ENCODE peak calls at places on chromosome 20, in six cellular contexts. E is fibroblast of the aortic adventitia, M is GM23338, F is stomach, O is progenitor cell of endocrine pancreas, V is psoas muscle. T is an unnamed sample.

GRCh38 chr20:49037962-49038387 is 8.1 kb upstream of the CSE1L start:
- DNase-seq in E (peak; percentile 17), M (no peak), F (no peak), O (no peak), V (no peak), T (no peak)

GRCh38 chr20:52346797-52347196 is 155.2 kb upstream of the ZFP64 start:
- DNase-seq in E (no peak), M (no peak), F (no peak), O (no peak), V (no peak), T (no peak)

GRCh38 chr20:44295995-44296394 is 15.0 kb downstream of the FITM2 start:
- DNase-seq in E (no peak), M (no peak), F (no peak), O (no peak), V (no peak), T (no peak)

GRCh38 chr20:9112541-9113515 is 43.9 kb downstream of the PLCB4 start:
- DNase-seq in E (peak; percentile 70), M (no peak), F (no peak), O (no peak), V (no peak), T (no peak)

GRCh38 chr20:61330441-61330840 is 78.4 kb downstream of the CDH4 start:
- DNase-seq in E (no peak), M (no peak), F (no peak), O (no peak), V (no peak), T (no peak)

GRCh38 chr20:34720266-34720665 is 16.1 kb downstream of the TP53INP2 start:
- DNase-seq in E (no peak), M (no peak), F (no peak), O (no peak), V (no peak), T (no peak)

GRCh38 chr20:6731951-6732580 is 35.4 kb upstream of the BMP2 start:
- DNase-seq in E (no peak), M (no peak), F (no peak), O (no peak), V (peak; percentile 52), T (no peak)

GRCh38 chr20:48615871-48616270 is 211.9 kb downstream of the PREX1 start:
- DNase-seq in E (no peak), M (no peak), F (no peak), O (no peak), V (no peak), T (no peak)

GRCh38 chr20:56663660-56664059 is 34.6 kb downstream of the TFAP2C start:
- DNase-seq in E (no peak), M (no peak), F (no peak), O (no peak), V (no peak), T (no peak)

GRCh38 chr20:57480444-57481152 is 44.3 kb downstream of the CTCFL start:
- DNase-seq in E (no peak), M (no peak), F (no peak), O (no peak), V (no peak), T (no peak)

GRCh38 chr20:35146299-35146921 is 726 bp downstream of the EDEM2 start:
- DNase-seq in E (no peak), M (peak; percentile 75), F (no peak), O (peak; percentile 49), V (no peak), T (no peak)

GRCh38 chr20:23540624-23541023 is 27.7 kb downstream of the CST9L start:
- DNase-seq in E (no peak), M (no peak), F (no peak), O (no peak), V (no peak), T (no peak)

GRCh38 chr20:9348316-9348715 is 166.1 kb upstream of the LAMP5 start:
- DNase-seq in E (no peak), M (no peak), F (no peak), O (no peak), V (no peak), T (no peak)

GRCh38 chr20:18032977-18033892 is 24.5 kb downstream of the OVOL2 start:
- DNase-seq in E (no peak), M (peak; percentile 72), F (no peak), O (no peak), V (no peak), T (no peak)

GRCh38 chr20:58891686-58892125 is 39.2 kb downstream of the GNAS start:
- DNase-seq in E (peak; percentile 41), M (peak; percentile 65), F (peak; percentile 37), O (no peak), V (peak; percentile 53), T (peak; percentile 51)

GRCh38 chr20:1402149-1402548 is 9.3 kb upstream of the FKBP1A start:
- DNase-seq in E (peak; percentile 56), M (no peak), F (no peak), O (no peak), V (no peak), T (no peak)

GRCh38 chr20:6492396-6493055 is 275.0 kb upstream of the BMP2 start:
- DNase-seq in E (no peak), M (peak; percentile 27), F (no peak), O (no peak), V (no peak), T (no peak)

GRCh38 chr20:61861054-61861841 is 204.4 kb downstream of the TAF4 start:
- DNase-seq in E (no peak), M (peak; percentile 20), F (no peak), O (no peak), V (no peak), T (no peak)

GRCh38 chr20:914727-915498 is 1.2 kb downstream of the ANGPT4 start:
- DNase-seq in E (no peak), M (no peak), F (no peak), O (no peak), V (no peak), T (no peak)

GRCh38 chr20:17614176-17614811 is 44.4 kb downstream of the DSTN start:
- DNase-seq in E (peak; percentile 47), M (peak; percentile 29), F (peak; percentile 83), O (no peak), V (peak; percentile 86), T (no peak)

DNA sequence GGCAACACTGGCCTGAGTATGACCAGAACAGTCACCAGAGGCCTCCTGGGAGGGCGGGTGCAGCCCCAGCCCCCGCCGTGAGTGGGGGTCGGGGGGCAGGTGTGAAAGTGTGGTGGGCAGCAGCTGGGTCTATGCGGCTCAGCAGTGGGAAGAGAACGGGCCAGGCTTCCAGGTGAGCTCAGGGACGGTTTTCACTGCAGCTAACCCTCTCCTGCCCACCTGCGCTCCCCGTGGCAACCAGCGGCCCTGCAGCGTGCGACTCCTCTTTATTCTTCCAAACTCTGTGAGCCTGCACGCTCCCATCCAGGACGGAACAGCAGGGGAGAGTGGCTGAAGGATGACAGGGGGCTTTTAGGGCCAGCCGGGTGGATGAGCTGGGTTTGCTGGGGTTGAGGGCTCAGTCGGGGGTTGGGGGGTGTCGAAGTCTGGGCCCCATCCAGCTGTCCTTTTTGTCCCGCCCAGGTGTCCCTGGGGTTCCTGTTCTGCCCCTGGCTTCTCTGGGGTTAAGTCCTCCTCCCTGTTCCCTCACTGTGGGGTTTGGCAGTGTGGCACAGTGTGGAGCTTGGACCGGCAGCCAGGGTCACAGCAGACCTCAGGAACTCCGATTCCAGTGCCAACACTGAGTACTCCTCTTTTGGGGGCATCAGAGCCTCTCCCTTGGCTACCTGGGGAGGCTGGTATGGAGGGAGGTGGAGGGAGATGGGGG is 859 bp upstream of the BIRC7 start:
- DNase-seq in E (no peak), M (peak; percentile 90), F (peak; percentile 52), O (peak; percentile 51), V (no peak), T (peak; percentile 70)
- TF ChIP-seq CTCF in E (peak; percentile 43), M (peak; percentile 51), F (peak; percentile 37), O (peak; percentile 63), V (no peak), T (peak; percentile 70)

GRCh38 chr20:4195499-4195898 is 180.1 kb upstream of the RNF24 start:
- DNase-seq in E (peak; percentile 14), M (peak; percentile 76), F (no peak), O (no peak), V (no peak), T (no peak)
- TF ChIP-seq CTCF in E (peak; percentile 48), M (peak; percentile 82), F (no peak), O (peak; percentile 55), V (peak; percentile 12), T (no peak)

GRCh38 chr20:19787366-19787765 is 29.3 kb downstream of the RIN2 start:
- DNase-seq in E (peak; percentile 24), M (no peak), F (no peak), O (no peak), V (no peak), T (no peak)

GRCh38 chr20:19786311-19786710 is 28.3 kb downstream of the RIN2 start:
- DNase-seq in E (peak; percentile 97), M (peak; percentile 60), F (no peak), O (no peak), V (peak; percentile 44), T (no peak)

GRCh38 chr20:19791887-19792286 is 33.8 kb downstream of the RIN2 start:
- DNase-seq in E (no peak), M (no peak), F (no peak), O (no peak), V (no peak), T (no peak)

GRCh38 chr20:19789446-19789845 is 31.4 kb downstream of the RIN2 start:
- DNase-seq in E (no peak), M (peak; percentile 54), F (no peak), O (no peak), V (no peak), T (no peak)

DNA sequence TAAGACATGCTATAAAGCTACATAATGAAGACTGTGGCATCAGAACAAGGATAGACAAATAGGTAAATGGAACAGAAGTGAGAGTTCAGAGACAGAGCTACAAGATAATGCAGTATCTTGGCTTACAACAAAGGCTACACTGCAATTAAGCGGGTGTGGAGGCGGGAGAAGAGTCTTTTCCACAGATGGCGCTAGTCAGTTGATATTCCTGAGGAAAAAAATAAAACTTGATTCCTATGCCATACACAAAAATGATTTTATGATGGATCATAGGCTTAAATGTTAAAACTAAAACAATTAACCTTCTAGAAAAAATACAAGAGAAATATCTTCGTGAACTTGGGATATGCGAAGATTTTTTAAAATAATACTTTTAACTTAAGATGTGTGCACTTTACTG is 31.0 kb downstream of the RIN2 start:
- DNase-seq in E (no peak), M (peak; percentile 42), F (no peak), O (no peak), V (no peak), T (no peak)
- TF ChIP-seq CTCF in E (no peak), M (peak; percentile 50), F (no peak), O (no peak), V (no peak), T (no peak)

GRCh38 chr20:42531675-42531985 is 658.1 kb downstream of the PTPRT start:
- DNase-seq in E (no peak), M (no peak), F (no peak), O (no peak), V (no peak), T (no peak)

GRCh38 chr20:42530855-42531674 is 658.6 kb downstream of the PTPRT start:
- DNase-seq in E (peak; percentile 0), M (peak; percentile 13), F (no peak), O (no peak), V (no peak), T (no peak)
- TF ChIP-seq CTCF in E (peak; percentile 7), M (peak; percentile 49), F (peak; percentile 40), O (peak; percentile 76), V (peak; percentile 58), T (peak; percentile 68)

DNA sequence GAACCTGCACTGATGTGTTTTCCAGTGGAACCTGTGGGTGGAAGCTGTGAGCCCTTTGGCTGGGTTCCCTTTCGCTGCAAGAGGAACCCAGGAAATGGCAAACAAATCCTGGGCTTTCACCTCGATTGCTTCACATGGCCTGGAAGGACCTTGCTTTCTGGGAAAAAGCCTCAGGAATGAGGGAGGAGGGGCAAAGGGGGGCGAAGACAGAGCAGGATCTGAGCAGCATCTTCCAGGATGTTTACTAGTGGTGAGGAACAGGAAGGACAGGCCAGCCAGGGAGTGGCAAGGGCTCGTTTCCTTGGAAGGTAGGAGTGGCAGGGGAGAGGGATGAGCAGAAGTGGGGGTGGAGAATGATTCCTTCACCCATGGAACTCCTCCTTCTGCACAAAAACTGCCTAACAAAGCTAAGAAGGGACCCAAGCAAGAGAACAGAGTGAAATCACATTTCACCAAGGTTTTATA is 5.9 kb downstream of the SLC2A10 start:
- DNase-seq in E (peak; percentile 84), M (peak; percentile 79), F (peak; percentile 41), O (no peak), V (peak; percentile 57), T (no peak)
- TF ChIP-seq CTCF in E (peak; percentile 19), M (peak; percentile 27), F (no peak), O (no peak), V (no peak), T (no peak)

T was measured in mesothelial cell of epicardium.